ENCODE peak calls at places on chromosomes 7 and 10, in six cellular contexts. J is adrenal gland, S is lower lobe of right lung, L is sigmoid colon, V is IMR-90, Y is heart left ventricle. Z is an unnamed sample. For H3K36me3, the result is how much of the 10 kb centered on the place peaks cover.

GRCh38 chr10:113978802-113979201 is 64.9 kb upstream of the ADRB1 start:
- DNase-seq in V (no peak), J (no peak), S (no peak), Y (peak), L (no peak), Z (no peak)

GRCh38 chr7:30470163-30470770 is 8.3 kb downstream of the NOD1 start:
- DNase-seq in Y (peak), J (peak), L (peak), S (no peak), V (peak), Z (no peak)

GRCh38 chr7:134712196-134712595 is 65.5 kb downstream of the BPGM start:
- DNase-seq in V (no peak), Y (no peak), J (no peak), L (no peak), S (no peak), Z (no peak)

GRCh38 chr7:13822678-13823077 is 166.8 kb downstream of the ETV1 start:
- DNase-seq in J (no peak), V (peak), S (no peak), Y (no peak), L (no peak), Z (no peak)

GRCh38 chr10:117720931-117721826 is 178.6 kb downstream of the EMX2 start:
- DNase-seq in Y (no peak), J (no peak), V (no peak), S (no peak), L (no peak), Z (no peak)

GRCh38 chr7:64999165-65000004 is 7.1 kb downstream of the ERV3-1 start:
- DNase-seq in S (peak), V (peak), Y (no peak), J (peak), L (no peak), Z (no peak)

GRCh38 chr10:49549640-49550346 is 10.9 kb upstream of the ERCC6 start:
- DNase-seq in J (no peak), S (no peak), L (no peak), V (no peak), Y (no peak), Z (no peak)

GRCh38 chr7:122092964-122093797 is 50.9 kb downstream of the AASS start:
- DNase-seq in S (peak), V (peak), Y (peak), J (peak), L (no peak), Z (no peak)

GRCh38 chr7:91953618-91954017 is 13.0 kb downstream of the AKAP9 start:
- DNase-seq in V (peak), J (no peak), L (no peak), Y (no peak), S (no peak), Z (no peak)

GRCh38 chr7:125061776-125062397 is 132.3 kb upstream of the POT1 start:
- DNase-seq in L (no peak), V (peak), S (no peak), Y (no peak), J (peak), Z (no peak)

GRCh38 chr7:85423209-85423895 is 236.5 kb upstream of the SEMA3D start:
- DNase-seq in Y (peak), L (no peak), J (no peak), V (no peak), S (no peak), Z (no peak)

GRCh38 chr10:58044072-58044471 is 223.6 kb downstream of the IPMK start:
- DNase-seq in L (no peak), J (no peak), S (no peak), Y (no peak), V (peak), Z (no peak)

GRCh38 chr7:117873056-117873932 is at the start of gene CTTNBP2:
- DNase-seq in V (peak), L (peak), S (peak), Y (peak), J (peak), Z (peak)

GRCh38 chr10:32271617-32272016 is 75.3 kb downstream of the EPC1 start:
- DNase-seq in V (peak), Y (no peak), J (peak), S (no peak), L (no peak), Z (no peak)

GRCh38 chr10:125721035-125721434 is 1.5 kb downstream of the EDRF1 start:
- DNase-seq in Y (no peak), S (no peak), L (no peak), V (no peak), J (no peak), Z (no peak)

GRCh38 chr10:103111031-103111917 is 81.8 kb downstream of the NT5C2 start:
- DNase-seq in Y (no peak), L (no peak), V (peak), J (no peak), S (no peak), Z (no peak)

GRCh38 chr10:33487014-33487776 is 152.7 kb upstream of the NRP1 start:
- DNase-seq in J (no peak), S (no peak), Y (no peak), L (no peak), V (peak), Z (no peak)

GRCh38 chr7:72123913-72124312 is 288.2 kb downstream of the CALN1 start:
- DNase-seq in J (no peak), V (no peak), Y (no peak), S (no peak), L (no peak), Z (no peak)

GRCh38 chr10:74977913-74978847 is 133.3 kb upstream of the SAMD8 start:
- DNase-seq in S (no peak), J (no peak), V (no peak), L (no peak), Y (no peak), Z (no peak)

GRCh38 chr7:141185369-141185967 is 111.6 kb downstream of the TMEM178B start:
- DNase-seq in S (no peak), J (no peak), L (no peak), V (no peak), Y (no peak), Z (no peak)

GRCh38 chr7:130942211-130942964 is 208.4 kb upstream of the KLF14 start:
- DNase-seq in S (no peak), Y (no peak), L (no peak), J (peak), V (peak), Z (no peak)

DNA sequence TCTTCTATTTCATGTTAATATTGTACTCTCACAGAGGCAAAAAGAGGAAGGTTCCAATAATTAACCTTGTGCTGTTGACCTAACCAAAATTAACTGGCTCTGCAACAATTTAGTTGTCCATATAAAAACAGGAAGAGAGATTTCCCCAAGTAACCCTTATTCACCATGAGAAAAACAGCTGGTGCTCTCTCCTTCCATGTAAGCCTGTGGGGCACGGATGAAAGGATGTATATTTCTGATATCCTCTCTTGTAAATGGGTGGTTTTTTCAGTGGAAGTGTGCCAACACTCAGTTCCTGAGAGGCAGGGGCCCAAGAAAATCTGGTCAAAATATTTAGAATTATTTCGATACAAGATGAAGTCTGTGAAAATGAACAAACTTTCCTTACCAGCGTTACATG is 358.1 kb downstream of the CRPPA start:
- DNase-seq in S (no peak), Y (no peak), L (no peak), V (no peak), J (no peak), Z (no peak)
- H3K27ac ChIP-seq in S (no peak), Y (peak), L (peak), V (no peak), J (no peak), Z (no peak)

DNA sequence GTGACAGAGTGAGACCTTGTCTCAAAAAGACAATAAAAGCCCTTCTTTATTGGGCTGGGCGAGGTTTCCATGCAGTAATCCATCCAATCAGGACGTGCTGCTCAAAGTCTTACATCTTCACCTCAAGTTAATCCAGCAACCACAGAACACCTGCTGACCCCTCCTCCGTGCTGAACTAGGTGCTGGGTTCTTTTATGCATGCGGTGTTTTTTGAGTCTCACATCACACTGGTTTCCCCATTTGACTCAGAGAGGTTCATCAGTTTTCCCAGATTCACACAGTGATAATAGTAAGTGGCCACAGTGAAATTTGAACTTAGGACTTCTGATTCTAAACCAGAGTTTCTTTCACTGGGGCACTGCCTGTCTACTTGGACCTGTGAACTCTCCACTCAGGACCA is 58.3 kb upstream of the GTF2I start:
- DNase-seq in S (no peak), J (no peak), Y (no peak), V (no peak), L (no peak), Z (no peak)
- H3K36me3 ChIP-seq in S (under half), J (under half), Y (under half), V (half or more), L (under half), Z (under half)

DNA sequence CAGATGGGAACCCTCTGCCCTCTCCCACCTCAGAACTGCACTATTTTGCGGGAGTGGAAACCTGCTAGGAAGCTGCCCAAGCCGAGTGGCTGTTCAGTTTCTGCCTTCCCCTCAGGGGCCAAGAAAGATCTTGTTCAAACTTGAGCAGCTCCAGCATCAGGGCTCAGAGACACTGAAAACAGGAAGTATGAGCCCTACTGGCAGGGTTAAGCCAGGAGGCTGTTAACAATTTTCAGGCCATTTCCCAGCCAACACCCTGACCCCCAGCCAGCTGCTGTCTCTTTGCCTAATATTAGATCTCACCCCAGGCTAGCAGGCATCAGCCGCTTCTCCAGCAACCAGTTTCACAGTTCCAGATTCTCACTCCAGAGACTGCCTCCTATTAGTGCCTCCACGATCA is 9.2 kb downstream of the PLAU start:
- DNase-seq in J (peak), S (no peak), V (no peak), L (peak), Y (peak), Z (peak)
- H3K27ac ChIP-seq in J (peak), S (peak), V (peak), L (peak), Y (peak), Z (no peak)

DNA sequence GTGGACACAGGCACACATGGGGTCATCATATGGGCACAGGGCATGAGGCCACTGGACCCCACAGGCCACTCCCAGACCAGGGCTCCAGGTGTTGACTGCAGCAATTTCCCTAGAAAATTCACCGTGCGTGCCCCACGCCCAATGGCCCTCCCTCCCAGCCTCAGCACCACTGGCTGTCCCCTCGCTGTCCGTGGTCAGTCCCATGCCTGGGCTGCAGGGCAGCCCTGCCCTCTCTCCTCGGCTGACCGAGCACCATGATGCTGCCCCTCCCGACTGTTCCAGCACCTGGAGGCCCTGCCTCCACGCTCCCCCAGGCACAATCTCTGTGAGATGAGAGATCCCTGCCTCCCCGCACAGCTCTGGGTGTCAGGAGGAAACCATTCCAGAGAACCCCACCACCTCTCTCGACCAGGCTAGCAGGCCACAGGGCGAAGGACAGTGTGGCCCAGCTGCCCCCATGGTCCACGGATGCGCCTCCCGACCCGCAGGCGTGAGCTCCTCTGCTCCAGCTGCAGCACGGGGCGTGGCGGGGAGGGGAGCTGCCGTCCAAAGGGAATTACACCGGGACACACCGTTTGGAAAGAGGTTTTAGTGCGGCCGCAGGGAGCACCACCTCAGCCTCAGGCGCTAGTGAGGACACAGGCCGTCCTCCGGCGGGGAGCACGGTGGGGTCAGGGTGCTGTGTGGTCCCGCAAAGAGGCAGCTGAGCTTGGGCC is 12.6 kb downstream of the NUDT1 start:
- DNase-seq in L (no peak), J (no peak), S (no peak), V (no peak), Y (no peak), Z (no peak)
- H3K36me3 ChIP-seq in L (under half), J (under half), S (under half), V (under half), Y (under half), Z (under half)

DNA sequence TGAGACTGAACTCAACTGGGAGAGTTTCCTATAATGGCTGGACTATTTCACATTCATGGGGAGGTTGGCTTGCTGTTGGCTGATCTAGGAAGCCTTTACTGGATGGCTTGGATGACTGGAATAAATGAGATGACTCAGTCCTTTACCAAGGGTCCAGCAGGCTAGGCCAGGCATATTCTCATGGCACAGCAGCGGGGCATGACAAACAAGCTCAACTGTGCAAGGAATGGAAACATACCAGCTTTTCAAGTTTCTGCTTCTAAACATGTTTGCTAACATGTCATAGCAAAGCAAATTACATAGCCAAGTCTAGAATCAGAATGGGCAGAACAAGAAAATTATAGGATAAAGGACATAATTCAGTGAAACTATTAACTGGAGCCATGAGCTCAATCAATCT is 46.8 kb upstream of the CRTAC1 start:
- DNase-seq in L (no peak), Y (no peak), V (no peak), J (no peak), S (no peak), Z (no peak)
- H3K27ac ChIP-seq in L (no peak), Y (no peak), V (no peak), J (no peak), S (no peak), Z (no peak)